ENCODE peak calls at places on chromosomes 6 and 20, in six cellular contexts. One of them, this sample, is unnamed.

GRCh38 chr20:23441850-23442313 is 2.4 kb downstream of the CSTL1 start:
- DNase-seq in activated T-helper 9 cell treated with anti-CD3 and anti-CD28 coated beads, Interleukin-2, amount 50 U/mL, for 16 hours: no peak
- DNase-seq in GF-D8: no peak
- DNase-seq in DMS153: peak; percentile 69
- DNase-seq in NCI-H345: peak; percentile 83
- DNase-seq in tibial artery: peak; percentile 72
- DNase-seq in this sample: peak; percentile 71

GRCh38 chr20:14885661-14886060 is 548.2 kb upstream of the FLRT3 start:
- DNase-seq in DMS153: no peak
- DNase-seq in tibial artery: no peak
- DNase-seq in activated T-helper 9 cell treated with anti-CD3 and anti-CD28 coated beads, Interleukin-2, amount 50 U/mL, for 16 hours: no peak
- DNase-seq in NCI-H345: no peak
- DNase-seq in GF-D8: no peak
- DNase-seq in this sample: no peak

GRCh38 chr6:150008588-150008987 is 16.7 kb downstream of the RAET1L start:
- DNase-seq in GF-D8: no peak
- DNase-seq in activated T-helper 9 cell treated with anti-CD3 and anti-CD28 coated beads, Interleukin-2, amount 50 U/mL, for 16 hours: peak; percentile 33
- DNase-seq in tibial artery: peak; percentile 56
- DNase-seq in DMS153: no peak
- DNase-seq in NCI-H345: no peak
- DNase-seq in this sample: no peak

GRCh38 chr6:152575186-152575585 is 62.0 kb downstream of the SYNE1 start:
- DNase-seq in tibial artery: no peak
- DNase-seq in NCI-H345: no peak
- DNase-seq in GF-D8: no peak
- DNase-seq in activated T-helper 9 cell treated with anti-CD3 and anti-CD28 coated beads, Interleukin-2, amount 50 U/mL, for 16 hours: no peak
- DNase-seq in DMS153: no peak
- DNase-seq in this sample: no peak

GRCh38 chr6:25175216-25175615 is 104.0 kb upstream of the CARMIL1 start:
- DNase-seq in DMS153: no peak
- DNase-seq in NCI-H345: no peak
- DNase-seq in tibial artery: no peak
- DNase-seq in GF-D8: no peak
- DNase-seq in activated T-helper 9 cell treated with anti-CD3 and anti-CD28 coated beads, Interleukin-2, amount 50 U/mL, for 16 hours: no peak
- DNase-seq in this sample: no peak

GRCh38 chr6:34792605-34793500 is 970 bp downstream of the BLTP3A start:
- DNase-seq in GF-D8: peak; percentile 63
- DNase-seq in activated T-helper 9 cell treated with anti-CD3 and anti-CD28 coated beads, Interleukin-2, amount 50 U/mL, for 16 hours: no peak
- DNase-seq in NCI-H345: peak; percentile 12
- DNase-seq in DMS153: no peak
- DNase-seq in tibial artery: peak; percentile 69
- DNase-seq in this sample: no peak

GRCh38 chr6:168016756-168017525 is 19.5 kb downstream of the KIF25 start:
- DNase-seq in NCI-H345: no peak
- DNase-seq in activated T-helper 9 cell treated with anti-CD3 and anti-CD28 coated beads, Interleukin-2, amount 50 U/mL, for 16 hours: no peak
- DNase-seq in GF-D8: no peak
- DNase-seq in DMS153: no peak
- DNase-seq in tibial artery: no peak
- DNase-seq in this sample: no peak

GRCh38 chr6:1104988-1105670 is 206.8 kb upstream of the FOXQ1 start:
- DNase-seq in DMS153: no peak
- DNase-seq in GF-D8: no peak
- DNase-seq in activated T-helper 9 cell treated with anti-CD3 and anti-CD28 coated beads, Interleukin-2, amount 50 U/mL, for 16 hours: no peak
- DNase-seq in tibial artery: no peak
- DNase-seq in NCI-H345: no peak
- DNase-seq in this sample: no peak

GRCh38 chr20:10769700-10770099 is 95.9 kb upstream of the JAG1 start:
- DNase-seq in GF-D8: no peak
- DNase-seq in DMS153: no peak
- DNase-seq in NCI-H345: no peak
- DNase-seq in activated T-helper 9 cell treated with anti-CD3 and anti-CD28 coated beads, Interleukin-2, amount 50 U/mL, for 16 hours: no peak
- DNase-seq in tibial artery: no peak
- DNase-seq in this sample: no peak

GRCh38 chr6:31680841-31681671 is at the start of gene LY6G5C:
- DNase-seq in NCI-H345: peak; percentile 68
- DNase-seq in activated T-helper 9 cell treated with anti-CD3 and anti-CD28 coated beads, Interleukin-2, amount 50 U/mL, for 16 hours: peak; percentile 50
- DNase-seq in GF-D8: peak; percentile 65
- DNase-seq in tibial artery: peak; percentile 89
- DNase-seq in DMS153: peak; percentile 89
- DNase-seq in this sample: peak; percentile 35

GRCh38 chr6:111530777-111531176 is 47.8 kb upstream of the REV3L start:
- DNase-seq in NCI-H345: no peak
- DNase-seq in activated T-helper 9 cell treated with anti-CD3 and anti-CD28 coated beads, Interleukin-2, amount 50 U/mL, for 16 hours: no peak
- DNase-seq in GF-D8: no peak
- DNase-seq in tibial artery: no peak
- DNase-seq in DMS153: no peak
- DNase-seq in this sample: no peak